ENCODE peak calls at places on chromosomes 5 and 9, in four cellular contexts. M is A549; Y is CD8-positive, alpha-beta memory T cell; W is PC-3. I is an unnamed sample. For H3K9me3, the result is how much of the 10 kb centered on the place peaks cover.

GRCh38 chr5:168620807-168621206 is 41.6 kb upstream of the PANK3 start:
- DNase-seq in M (no peak), Y (no peak), W (no peak), I (no peak)

GRCh38 chr5:2801602-2802525 is 50.4 kb upstream of the IRX2 start:
- DNase-seq in M (no peak), Y (no peak), W (no peak), I (no peak)

GRCh38 chr5:41708604-41708940 is 161.7 kb downstream of the OXCT1 start:
- DNase-seq in M (no peak), Y (no peak), W (no peak), I (no peak)

GRCh38 chr9:137464291-137464999 is 5.3 kb upstream of the NSMF start:
- DNase-seq in M (no peak), Y (no peak), W (no peak), I (peak)

GRCh38 chr5:156438076-156438475 is 111.1 kb downstream of the SGCD start:
- DNase-seq in M (no peak), Y (no peak), W (no peak), I (no peak)

GRCh38 chr9:136265561-136266355 is 20.1 kb upstream of the QSOX2 start:
- DNase-seq in M (no peak), Y (no peak), W (no peak), I (no peak)

GRCh38 chr9:120382453-120382852 is 197.5 kb downstream of the CDK5RAP2 start:
- DNase-seq in M (no peak), Y (no peak), W (no peak), I (no peak)

GRCh38 chr9:114898741-114899140 is 31.6 kb downstream of the TNFSF8 start:
- DNase-seq in M (no peak), Y (peak), W (no peak), I (no peak)

GRCh38 chr9:6354072-6354686 is 26.0 kb downstream of the TPD52L3 start:
- DNase-seq in M (peak), Y (peak), W (peak), I (no peak)

GRCh38 chr9:121658591-121658990 is 7.2 kb downstream of the DAB2IP start:
- DNase-seq in M (no peak), Y (no peak), W (no peak), I (no peak)

GRCh38 chr9:110691002-110691549 is 22.5 kb downstream of the MUSK start:
- DNase-seq in M (no peak), Y (no peak), W (peak), I (no peak)

GRCh38 chr9:103928452-103928851 is 165.7 kb upstream of the SMC2 start:
- DNase-seq in M (no peak), Y (no peak), W (no peak), I (no peak)

GRCh38 chr9:113468716-113469448 is 5.4 kb downstream of the RGS3 start:
- DNase-seq in M (no peak), Y (no peak), W (no peak), I (no peak)

GRCh38 chr5:60842859-60843692 is 993 bp downstream of the ELOVL7 start:
- DNase-seq in M (peak), Y (no peak), W (no peak), I (no peak)

GRCh38 chr9:134049772-134050588 is 17.8 kb downstream of the BRD3 start:
- DNase-seq in M (no peak), Y (no peak), W (no peak), I (no peak)

GRCh38 chr9:109414125-109414785 is 83.9 kb downstream of the PTPN3 start:
- DNase-seq in M (no peak), Y (no peak), W (no peak), I (no peak)

GRCh38 chr9:99055384-99055783 is 49.5 kb upstream of the TGFBR1 start:
- DNase-seq in M (no peak), Y (no peak), W (peak), I (no peak)

GRCh38 chr9:17942498-17942897 is 363.6 kb downstream of the SH3GL2 start:
- DNase-seq in M (no peak), Y (no peak), W (no peak), I (no peak)

GRCh38 chr5:134141346-134142050 is 27.0 kb downstream of the TCF7 start:
- DNase-seq in M (no peak), Y (no peak), W (peak), I (no peak)

GRCh38 chr5:132243366-132243977 is 14.0 kb upstream of the PDLIM4 start:
- DNase-seq in M (no peak), Y (no peak), W (no peak), I (no peak)

GRCh38 chr5:95526871-95527270 is 27.9 kb downstream of the SKIC3 start:
- DNase-seq in M (no peak), Y (no peak), W (no peak), I (no peak)

GRCh38 chr9:35162605-35163315 is 951 bp downstream of the UNC13B start:
- DNase-seq in M (no peak), Y (peak), W (peak), I (no peak)

GRCh38 chr5:132785864-132786263 is 8.8 kb upstream of the SEPTIN8 start:
- DNase-seq in M (no peak), Y (no peak), W (no peak), I (no peak)

GRCh38 chr9:76866689-76867088 is 39.2 kb downstream of the PRUNE2 start:
- DNase-seq in M (peak), Y (no peak), W (peak), I (peak)

GRCh38 chr9:134895849-134896833 is 15.5 kb downstream of the FCN2 start:
- DNase-seq in M (peak), Y (no peak), W (peak), I (no peak)

GRCh38 chr9:114681594-114682332 is at the start of gene TEX48:
- DNase-seq in M (peak), Y (peak), W (peak), I (no peak)

GRCh38 chr9:24900179-24900578 is 354.5 kb upstream of the IZUMO3 start:
- DNase-seq in M (no peak), Y (no peak), W (no peak), I (no peak)

GRCh38 chr9:78091736-78092135 is 60.1 kb upstream of the GNAQ start:
- DNase-seq in M (no peak), Y (no peak), W (no peak), I (no peak)

DNA sequence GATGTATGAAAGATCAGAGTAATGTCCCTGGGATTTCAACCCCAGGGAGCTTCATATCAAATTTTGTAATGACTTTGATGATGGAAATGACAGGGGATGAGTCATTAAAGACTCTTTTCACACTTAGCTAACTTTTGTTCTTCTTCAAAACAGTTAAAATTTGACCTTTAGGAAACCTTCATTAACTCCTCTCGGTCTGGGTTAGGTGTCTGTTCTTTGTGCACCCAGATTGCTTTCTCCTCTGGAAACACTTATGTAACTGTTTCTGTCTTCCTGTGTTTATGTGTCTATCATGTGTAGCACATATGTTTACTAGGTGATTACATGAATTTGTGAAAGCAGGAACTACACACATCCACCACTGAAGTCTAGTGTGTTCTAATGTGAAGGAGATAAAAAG is 1.6 kb downstream of the SRFBP1 start:
- DNase-seq in M (no peak), Y (no peak), W (no peak), I (no peak)
- H3K27ac ChIP-seq in M (no peak), Y (peak), W (no peak), I (no peak)

GRCh38 chr5:1212881-1213280 is 11.5 kb downstream of the SLC6A19 start:
- DNase-seq in M (no peak), Y (no peak), W (no peak), I (no peak)
- H3K9me3 ChIP-seq in M (under half), Y (under half), W (under half), I (under half)

DNA sequence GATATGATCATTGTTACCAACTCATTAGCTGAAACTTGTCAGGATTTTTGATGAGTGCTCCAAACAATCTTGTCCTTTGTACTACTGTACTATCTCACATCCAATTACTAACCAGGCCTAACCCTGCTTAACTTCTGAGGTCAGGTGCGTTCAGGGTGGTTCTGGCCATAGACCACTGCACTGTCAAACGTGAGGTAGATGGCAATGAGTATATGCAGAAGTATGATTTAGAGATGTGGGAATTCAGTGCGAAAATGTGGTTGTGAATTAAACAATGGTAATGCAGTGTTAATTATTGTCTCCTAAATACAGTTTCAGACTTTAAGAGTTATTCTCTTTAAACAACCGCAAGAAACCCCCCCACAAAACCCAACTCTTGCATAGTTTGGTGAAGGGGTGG is 86.5 kb downstream of the ANKRD55 start:
- DNase-seq in M (no peak), Y (no peak), W (no peak), I (no peak)
- H3K27ac ChIP-seq in M (no peak), Y (no peak), W (no peak), I (no peak)

GRCh38 chr5:177231479-177232250 is 71.9 kb downstream of the RAB24 start:
- DNase-seq in M (no peak), Y (no peak), W (no peak), I (no peak)

GRCh38 chr5:177228751-177229150 is 74.8 kb downstream of the RAB24 start:
- DNase-seq in M (no peak), Y (no peak), W (no peak), I (no peak)

GRCh38 chr5:177232761-177233160 is 70.8 kb downstream of the RAB24 start:
- DNase-seq in M (no peak), Y (no peak), W (no peak), I (no peak)

GRCh38 chr5:177232358-177232757 is 71.2 kb downstream of the RAB24 start:
- DNase-seq in M (no peak), Y (no peak), W (no peak), I (no peak)

GRCh38 chr5:177230660-177231059 is 72.9 kb downstream of the RAB24 start:
- DNase-seq in M (no peak), Y (no peak), W (no peak), I (no peak)
- H3K9me3 ChIP-seq in M (under half), Y (under half), W (under half), I (under half)

DNA sequence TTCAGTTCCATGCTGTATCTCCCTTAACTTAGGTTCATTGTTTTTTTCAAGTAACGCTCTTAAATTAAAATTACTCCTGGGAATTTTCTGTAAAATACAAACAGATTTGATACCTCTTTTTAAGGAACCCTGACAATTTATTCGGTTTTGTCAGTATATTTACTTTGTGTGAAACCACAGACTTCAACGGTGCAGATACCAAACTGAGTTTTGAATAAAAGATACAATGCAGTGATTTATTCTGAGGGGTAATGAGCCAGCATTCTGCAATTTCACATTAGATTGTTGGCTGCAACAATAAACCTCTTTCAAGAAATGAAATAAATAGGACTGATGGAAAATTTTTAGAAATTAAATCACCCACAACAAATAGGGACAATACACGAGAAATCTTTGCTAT is 308.6 kb upstream of the EDIL3 start:
- DNase-seq in M (no peak), Y (no peak), W (peak), I (no peak)
- H3K27ac ChIP-seq in M (no peak), Y (no peak), W (peak), I (no peak)

GRCh38 chr5:143453722-143454121 is 50.2 kb upstream of the NR3C1 start:
- DNase-seq in M (no peak), Y (no peak), W (no peak), I (no peak)
- H3K9me3 ChIP-seq in M (under half), Y (under half), W (under half), I (under half)

DNA sequence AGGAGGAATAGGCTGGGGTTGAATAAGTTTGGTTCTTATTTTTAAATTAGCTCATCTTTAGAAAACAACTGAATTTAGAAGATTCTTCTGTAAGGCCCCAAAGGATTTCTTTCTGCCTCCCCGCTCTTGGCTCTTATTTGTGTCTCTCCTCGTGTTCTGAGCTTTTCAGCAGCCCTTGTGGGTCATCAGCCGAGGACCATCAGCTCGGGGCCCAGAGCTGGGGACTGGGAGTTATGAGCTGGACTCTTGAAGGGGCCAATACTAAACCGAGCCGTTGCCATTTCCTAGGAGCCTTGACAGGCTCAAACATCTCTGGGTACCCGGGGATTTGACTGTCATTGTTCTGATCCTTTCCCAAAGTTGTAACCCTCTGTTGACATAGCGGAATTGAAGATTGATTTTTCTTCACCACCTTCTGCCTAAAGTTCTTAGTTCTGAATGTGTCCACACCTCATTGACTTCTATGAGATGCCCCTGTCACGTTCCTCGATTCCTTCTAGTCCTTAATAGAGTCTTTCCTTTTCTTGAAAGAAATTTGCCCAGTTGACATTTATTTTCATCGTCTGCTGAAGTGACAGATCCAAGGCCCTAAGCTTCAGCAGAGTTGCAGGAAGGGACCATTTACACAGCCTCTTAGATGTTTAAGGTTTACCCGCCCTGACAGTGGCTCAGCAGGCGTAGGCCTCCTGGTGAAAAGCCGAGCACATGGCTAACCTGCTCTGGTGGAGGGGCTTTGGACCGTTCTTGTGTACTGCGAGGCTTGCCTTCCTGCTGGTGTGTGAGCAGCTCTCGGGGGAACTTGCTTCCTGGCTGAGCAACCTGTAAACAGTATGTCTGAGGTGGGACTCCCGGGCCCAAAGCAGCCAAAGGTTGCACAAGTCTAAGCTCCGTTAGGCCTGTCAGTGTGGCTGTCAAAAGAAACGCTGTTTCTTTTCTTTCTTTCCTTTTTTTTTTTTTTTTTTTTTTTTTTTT is 24.0 kb downstream of the ABL1 start:
- DNase-seq in M (no peak), Y (no peak), W (no peak), I (no peak)
- H3K27ac ChIP-seq in M (no peak), Y (no peak), W (no peak), I (peak)

DNA sequence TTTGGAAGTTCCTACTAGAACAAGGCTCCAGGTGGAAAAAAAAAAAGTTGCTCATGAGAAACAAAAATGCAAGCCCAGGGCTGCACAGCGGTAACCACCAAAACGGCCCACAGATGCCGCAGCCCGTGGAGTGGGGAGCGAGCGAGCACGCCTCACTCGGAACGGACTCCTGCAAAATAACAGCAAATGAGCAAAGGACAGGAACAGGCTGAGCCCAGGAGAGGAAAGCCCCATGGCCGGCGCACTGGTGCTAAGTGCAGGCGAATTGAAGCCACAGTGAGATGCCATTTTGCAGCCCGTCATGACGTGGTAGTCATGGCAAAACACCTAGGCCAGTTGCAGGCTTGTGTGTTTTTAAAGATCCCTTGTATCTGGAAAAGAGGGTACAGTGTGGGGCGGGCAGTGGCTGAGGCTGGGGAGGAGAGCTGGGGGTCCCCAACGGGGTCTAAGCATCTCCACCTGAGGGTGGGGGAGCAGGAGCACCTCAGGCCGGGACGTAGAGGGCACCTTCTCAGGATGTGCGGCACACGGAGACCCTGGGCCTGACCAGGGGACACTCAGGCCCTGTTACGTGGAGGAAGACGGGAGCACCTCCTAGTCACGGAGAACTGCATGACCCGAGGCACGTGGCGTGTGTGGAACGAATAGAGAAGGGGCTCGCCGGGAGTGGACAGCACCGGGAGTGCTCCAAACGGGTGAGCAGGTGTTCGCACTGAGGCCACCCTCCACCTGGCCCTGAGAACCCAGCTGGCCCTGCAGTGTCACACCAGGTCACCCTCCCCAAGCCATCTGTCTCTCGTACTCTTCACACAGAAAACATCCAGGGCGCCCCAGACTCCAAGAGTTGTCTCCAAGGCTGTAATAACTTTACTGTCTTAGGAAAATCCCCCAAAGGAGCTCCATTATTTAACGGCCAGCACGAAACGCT is 10.7 kb downstream of the GRM6 start:
- DNase-seq in M (no peak), Y (no peak), W (no peak), I (no peak)
- H3K9me3 ChIP-seq in M (under half), Y (under half), W (under half), I (half or more)

GRCh38 chr9:132160802-132161742 is 786 bp upstream of the NTNG2 start:
- DNase-seq in M (peak), Y (peak), W (peak), I (peak)

GRCh38 chr9:132163457-132163875 is 1.6 kb downstream of the NTNG2 start:
- DNase-seq in M (no peak), Y (no peak), W (no peak), I (no peak)

GRCh38 chr9:132163876-132164603 is 2.2 kb downstream of the NTNG2 start:
- DNase-seq in M (no peak), Y (no peak), W (no peak), I (no peak)

GRCh38 chr9:132162764-132163456 is 1.1 kb downstream of the NTNG2 start:
- DNase-seq in M (no peak), Y (no peak), W (no peak), I (no peak)

DNA sequence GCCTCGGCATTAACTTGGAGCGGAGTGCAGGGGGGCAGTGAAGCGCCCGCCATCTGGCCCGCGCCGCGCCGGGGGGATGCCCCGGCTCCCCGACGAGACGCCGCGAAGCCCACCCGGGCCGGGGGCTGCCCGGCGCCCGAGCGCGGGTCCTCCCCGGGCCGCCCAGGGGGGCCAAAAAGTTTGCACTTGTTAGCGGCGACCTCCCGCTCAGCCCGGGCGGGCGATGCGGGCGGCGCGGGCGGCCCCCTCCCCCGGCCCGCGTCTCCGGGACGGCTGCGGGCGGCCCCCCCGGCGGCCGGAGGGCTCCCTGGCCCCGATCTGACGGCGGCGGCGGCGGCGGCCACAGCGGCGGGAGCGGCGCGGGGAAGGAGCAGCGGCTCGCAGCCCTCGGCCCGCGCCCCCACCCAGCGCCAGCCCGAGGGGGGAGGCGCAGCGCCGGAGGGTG is at the start of gene NTNG2:
- DNase-seq in M (no peak), Y (no peak), W (no peak), I (no peak)
- H3K27ac ChIP-seq in M (peak), Y (no peak), W (no peak), I (no peak)

GRCh38 chr5:56175028-56175427 is 58.1 kb downstream of the ANKRD55 start:
- DNase-seq in M (no peak), Y (no peak), W (no peak), I (no peak)

GRCh38 chr5:56178823-56179222 is 54.3 kb downstream of the ANKRD55 start:
- DNase-seq in M (no peak), Y (no peak), W (no peak), I (no peak)

GRCh38 chr5:56175465-56175864 is 57.7 kb downstream of the ANKRD55 start:
- DNase-seq in M (no peak), Y (no peak), W (peak), I (peak)

GRCh38 chr5:56177134-56177533 is 56.0 kb downstream of the ANKRD55 start:
- DNase-seq in M (no peak), Y (no peak), W (no peak), I (no peak)

GRCh38 chr5:56176155-56176798 is 56.9 kb downstream of the ANKRD55 start:
- DNase-seq in M (no peak), Y (no peak), W (no peak), I (no peak)
- H3K9me3 ChIP-seq in M (under half), Y (under half), W (under half), I (under half)

I was measured in ascending aorta.